ENCODE peak calls at places on chromosomes 4 and X, in seven cellular contexts. D is fibroblast of lung, Q is heart left ventricle, H is neural crest cell, Z is PC-3, R is spleen, Y is left lung. X is an unnamed sample.

GRCh38 chrX:150324035-150324728 is 38.9 kb upstream of the MAMLD1 start:
- DNase-seq in D (peak; percentile 94), Q (no peak), H (no peak), Z (peak; percentile 71), R (no peak), Y (no peak), X (peak; percentile 49)

GRCh38 chr4:81684357-81684756 is 212.7 kb upstream of the RASGEF1B start:
- DNase-seq in D (no peak), Q (no peak), H (no peak), Z (no peak), R (no peak), Y (no peak), X (peak; percentile 12)

GRCh38 chr4:183691897-183692296 is 32.8 kb downstream of the TRAPPC11 start:
- DNase-seq in D (no peak), Q (no peak), H (no peak), Z (no peak), R (no peak), Y (no peak), X (no peak)

GRCh38 chr4:70747874-70748273 is 26.1 kb downstream of the RUFY3 start:
- DNase-seq in D (peak; percentile 34), Q (no peak), H (no peak), Z (no peak), R (no peak), Y (no peak), X (no peak)

GRCh38 chrX:23578079-23578478 is 89.2 kb upstream of the PRDX4 start:
- DNase-seq in D (peak; percentile 50), Q (no peak), H (no peak), Z (peak; percentile 38), R (no peak), Y (no peak), X (no peak)

GRCh38 chrX:20383487-20383886 is 116.8 kb upstream of the RPS6KA3 start:
- DNase-seq in D (no peak), Q (no peak), H (no peak), Z (no peak), R (no peak), Y (no peak), X (no peak)

GRCh38 chrX:10615931-10616780 is 4.2 kb downstream of the MID1 start:
- DNase-seq in D (peak; percentile 71), Q (peak; percentile 31), H (no peak), Z (peak; percentile 69), R (no peak), Y (no peak), X (peak; percentile 58)

GRCh38 chr4:175421506-175421905 is 390.6 kb downstream of the GPM6A start:
- DNase-seq in D (peak; percentile 74), Q (no peak), H (no peak), Z (peak; percentile 78), R (no peak), Y (no peak), X (no peak)

GRCh38 chr4:77481856-77482255 is 123.8 kb upstream of the CXCL13 start:
- DNase-seq in D (peak; percentile 20), Q (no peak), H (no peak), Z (no peak), R (no peak), Y (no peak), X (no peak)

GRCh38 chrX:16212024-16212423 is 44.7 kb downstream of the MAGEB17 start:
- DNase-seq in D (peak; percentile 46), Q (no peak), H (no peak), Z (peak; percentile 42), R (no peak), Y (no peak), X (no peak)

GRCh38 chrX:129759576-129760061 is 20.1 kb upstream of the SASH3 start:
- DNase-seq in D (peak; percentile 93), Q (peak; percentile 47), H (no peak), Z (peak; percentile 55), R (peak; percentile 85), Y (peak; percentile 70), X (no peak)

GRCh38 chr4:143773998-143774898 is 73.8 kb upstream of the FREM3 start:
- DNase-seq in D (peak; percentile 44), Q (peak; percentile 20), H (peak; percentile 6), Z (peak; percentile 78), R (no peak), Y (peak; percentile 20), X (peak; percentile 72)

GRCh38 chr4:138269175-138269574 is 27.0 kb upstream of the SLC7A11 start:
- DNase-seq in D (no peak), Q (no peak), H (no peak), Z (no peak), R (no peak), Y (no peak), X (no peak)

GRCh38 chrX:84339507-84340364 is 151.7 kb upstream of the RPS6KA6 start:
- DNase-seq in D (no peak), Q (no peak), H (no peak), Z (peak; percentile 54), R (no peak), Y (no peak), X (peak; percentile 14)

GRCh38 chr4:73668806-73669205 is 48.6 kb upstream of the RASSF6 start:
- DNase-seq in D (peak; percentile 62), Q (no peak), H (no peak), Z (no peak), R (no peak), Y (no peak), X (no peak)

GRCh38 chr4:153142700-153143438 is 61.4 kb upstream of the TRIM2 start:
- DNase-seq in D (peak; percentile 61), Q (peak; percentile 82), H (peak; percentile 61), Z (peak; percentile 70), R (no peak), Y (no peak), X (peak; percentile 92)

GRCh38 chr4:82891728-82892466 is 944 bp upstream of the SEC31A start:
- DNase-seq in D (peak; percentile 44), Q (no peak), H (no peak), Z (no peak), R (no peak), Y (no peak), X (no peak)

GRCh38 chr4:41466249-41466648 is 71.7 kb upstream of the LIMCH1 start:
- DNase-seq in D (no peak), Q (no peak), H (no peak), Z (no peak), R (no peak), Y (no peak), X (no peak)

GRCh38 chr4:169059294-169060201 is 49.5 kb upstream of the CBR4 start:
- DNase-seq in D (no peak), Q (peak; percentile 71), H (no peak), Z (no peak), R (no peak), Y (no peak), X (no peak)

GRCh38 chr4:61462451-61463326 is 262.6 kb downstream of the ADGRL3 start:
- DNase-seq in D (peak; percentile 86), Q (no peak), H (no peak), Z (peak; percentile 96), R (no peak), Y (no peak), X (no peak)

GRCh38 chr4:26028793-26029511 is 114.9 kb downstream of the SMIM20 start:
- DNase-seq in D (peak; percentile 57), Q (peak; percentile 81), H (peak; percentile 76), Z (no peak), R (peak; percentile 94), Y (peak; percentile 97), X (peak; percentile 22)

GRCh38 chrX:123201720-123202119 is 17.6 kb downstream of the GRIA3 start:
- DNase-seq in D (peak; percentile 37), Q (no peak), H (no peak), Z (peak; percentile 38), R (no peak), Y (no peak), X (no peak)

GRCh38 chr4:24601121-24601520 is 16.8 kb upstream of the DHX15 start:
- DNase-seq in D (no peak), Q (no peak), H (no peak), Z (no peak), R (no peak), Y (no peak), X (no peak)

GRCh38 chr4:122576261-122577188 is 44.3 kb downstream of the IL21 start:
- DNase-seq in D (peak; percentile 39), Q (no peak), H (peak; percentile 10), Z (peak; percentile 64), R (no peak), Y (no peak), X (peak; percentile 69)
- TF ChIP-seq CTCF in D (peak; percentile 56), Q (peak; percentile 46), H (peak; percentile 72), Z (peak; percentile 76), R (no peak), Y (peak; percentile 32), X (peak; percentile 63)

GRCh38 chr4:92268642-92269041 is 35.1 kb upstream of the GRID2 start:
- DNase-seq in D (no peak), Q (no peak), H (no peak), Z (no peak), R (no peak), Y (no peak), X (no peak)

GRCh38 chr4:92266521-92266920 is 37.2 kb upstream of the GRID2 start:
- DNase-seq in D (no peak), Q (no peak), H (no peak), Z (no peak), R (no peak), Y (no peak), X (no peak)

GRCh38 chr4:92265066-92265465 is 38.7 kb upstream of the GRID2 start:
- DNase-seq in D (peak; percentile 2), Q (no peak), H (no peak), Z (no peak), R (no peak), Y (no peak), X (no peak)

GRCh38 chr4:92265798-92266197 is 38.0 kb upstream of the GRID2 start:
- DNase-seq in D (no peak), Q (no peak), H (no peak), Z (no peak), R (no peak), Y (no peak), X (no peak)

DNA sequence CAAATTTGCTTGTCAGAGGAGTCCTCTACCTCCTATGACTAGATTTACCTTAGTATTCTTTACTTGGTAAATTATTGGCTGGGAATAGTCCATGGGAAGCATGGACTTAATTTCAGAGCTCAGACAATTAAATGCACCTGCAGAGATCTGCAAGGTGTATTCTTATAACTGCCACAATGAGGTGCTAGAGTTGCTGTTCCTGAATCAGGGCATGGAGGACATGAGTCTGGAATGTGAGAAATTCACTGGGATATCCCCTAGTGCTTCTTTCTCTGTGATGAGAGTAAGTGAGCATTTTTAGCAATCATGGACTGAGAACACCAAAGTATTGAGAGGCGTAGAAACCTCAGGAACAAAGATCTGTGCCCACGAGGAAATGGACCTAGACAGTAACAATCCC is 32.9 kb upstream of the GRID2 start:
- DNase-seq in D (no peak), Q (no peak), H (no peak), Z (peak; percentile 4), R (no peak), Y (no peak), X (no peak)
- TF ChIP-seq CTCF in D (no peak), Q (no peak), H (no peak), Z (peak; percentile 36), R (no peak), Y (no peak), X (no peak)

GRCh38 chrX:139862208-139862607 is 70.6 kb downstream of the ATP11C start:
- DNase-seq in D (no peak), Q (no peak), H (no peak), Z (no peak), R (no peak), Y (no peak), X (no peak)
- TF ChIP-seq CTCF in D (no peak), Q (no peak), H (no peak), Z (peak; percentile 34), R (no peak), Y (no peak), X (peak; percentile 43)

DNA sequence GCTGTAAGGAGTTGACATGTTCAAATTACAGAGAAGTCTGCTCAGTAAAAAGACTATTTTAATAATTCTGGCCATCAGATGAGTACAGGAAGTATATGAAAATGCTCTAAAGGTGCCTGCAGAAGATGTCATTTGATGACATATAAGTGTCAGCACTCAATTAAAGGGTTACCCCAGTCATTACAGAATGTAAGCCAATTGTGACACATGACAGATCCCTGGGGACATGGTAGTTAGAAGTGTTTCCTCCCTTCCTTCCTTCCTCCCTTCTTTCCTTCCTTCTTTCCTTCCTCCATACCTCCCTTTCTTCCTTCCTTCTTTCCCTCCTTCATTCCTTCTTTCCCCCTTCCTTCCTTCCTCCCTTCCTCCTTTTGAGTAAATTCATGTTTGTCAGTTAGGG is 453.0 kb downstream of the RAPGEF2 start:
- DNase-seq in D (no peak), Q (no peak), H (no peak), Z (no peak), R (no peak), Y (no peak), X (peak; percentile 63)
- TF ChIP-seq CTCF in D (no peak), Q (no peak), H (no peak), Z (no peak), R (no peak), Y (no peak), X (no peak)